ENCODE peak calls at places on chromosomes 2 and 18, in seven cellular contexts. Y is erythroblast; C is T-helper 9 cell; Z is GM19239; J is AG08396; F is EL; K is CD8-positive, alpha-beta T cell. N is an unnamed sample.
A peak's percentile ranks its signal among the peaks of the same experiment; 100 is the strongest.

GRCh38 chr18:33805592-33805991 is 227.6 kb downstream of the ASXL3 start:
- DNase-seq in J (no peak), C (no peak), Y (no peak), F (no peak), Z (no peak), K (no peak), N (no peak)

GRCh38 chr2:27844821-27845255 is 45.3 kb downstream of the RBKS start:
- DNase-seq in Z (no peak), F (no peak), J (no peak), Y (no peak), K (no peak), C (no peak), N (no peak)

GRCh38 chr2:61670591-61671503 is 132.7 kb upstream of the XPO1 start:
- DNase-seq in K (no peak), F (peak; percentile 51), J (no peak), Z (peak; percentile 43), Y (no peak), C (no peak), N (no peak)

GRCh38 chr2:162011718-162012564 is 62.1 kb downstream of the DPP4 start:
- DNase-seq in Y (no peak), K (no peak), Z (no peak), F (no peak), J (no peak), C (no peak), N (no peak)

GRCh38 chr2:117411983-117412382 is 402.5 kb upstream of the DDX18 start:
- DNase-seq in Z (no peak), J (no peak), F (no peak), K (no peak), Y (no peak), C (no peak), N (no peak)

GRCh38 chr2:160180172-160180571 is 19.9 kb downstream of the ITGB6 start:
- DNase-seq in C (no peak), J (no peak), K (no peak), F (no peak), Y (no peak), Z (no peak), N (no peak)

GRCh38 chr2:70958759-70959158 is 19.7 kb upstream of the ANKRD53 start:
- DNase-seq in J (no peak), F (no peak), Z (no peak), Y (no peak), C (no peak), K (no peak), N (no peak)

GRCh38 chr2:157471078-157471477 is 27.2 kb upstream of the CYTIP start:
- DNase-seq in F (no peak), Y (no peak), K (no peak), J (no peak), Z (no peak), C (no peak), N (no peak)

GRCh38 chr2:23782647-23783046 is 144.3 kb downstream of the ATAD2B start:
- DNase-seq in Y (peak; percentile 80), Z (no peak), K (no peak), J (no peak), C (no peak), F (no peak), N (no peak)

GRCh38 chr18:23135679-23136325 is 517 bp downstream of the CABLES1 start:
- DNase-seq in K (no peak), C (no peak), Z (peak; percentile 46), Y (peak; percentile 41), F (peak; percentile 57), J (peak; percentile 80), N (no peak)

GRCh38 chr2:204751472-204751871 is 206.2 kb downstream of the PARD3B start:
- DNase-seq in K (no peak), C (no peak), Z (no peak), J (no peak), F (no peak), Y (no peak), N (no peak)

GRCh38 chr18:30632058-30632718 is 410.4 kb downstream of the DSC3 start:
- DNase-seq in F (no peak), Z (no peak), C (no peak), K (no peak), Y (no peak), J (no peak), N (no peak)

GRCh38 chr2:168758970-168759820 is 43.2 kb upstream of the NOSTRIN start:
- DNase-seq in J (peak; percentile 53), K (no peak), Z (peak; percentile 36), F (peak; percentile 48), C (peak; percentile 7), Y (peak; percentile 62), N (peak; percentile 8)

GRCh38 chr2:7759898-7760297 is 842.7 kb downstream of the RNF144A start:
- DNase-seq in Y (no peak), Z (no peak), C (no peak), J (no peak), F (no peak), K (no peak), N (no peak)

GRCh38 chr2:1586946-1587840 is 157.1 kb downstream of the PXDN start:
- DNase-seq in Y (no peak), K (no peak), F (peak; percentile 20), C (no peak), J (no peak), Z (no peak), N (no peak)

GRCh38 chr2:101818531-101819451 is 121.3 kb downstream of the MAP4K4 start:
- DNase-seq in F (peak; percentile 74), Z (no peak), Y (no peak), J (no peak), C (no peak), K (no peak), N (no peak)

GRCh38 chr2:108933691-108934117 is 55.3 kb downstream of the EDAR start:
- DNase-seq in Y (no peak), K (no peak), Z (no peak), C (no peak), J (no peak), F (no peak), N (no peak)

GRCh38 chr2:206700141-206700540 is 18.1 kb downstream of the DYTN start:
- DNase-seq in C (no peak), K (no peak), J (no peak), F (no peak), Z (no peak), Y (no peak), N (no peak)

GRCh38 chr2:98824256-98825042 is 93.5 kb upstream of the MGAT4A start:
- DNase-seq in F (no peak), C (no peak), Y (no peak), J (no peak), K (no peak), Z (no peak), N (no peak)

GRCh38 chr2:231642631-231643493 is 50.2 kb downstream of the TEX44 start:
- DNase-seq in K (no peak), C (peak; percentile 8), J (peak; percentile 91), F (peak; percentile 97), Z (peak; percentile 54), Y (peak; percentile 56), N (peak; percentile 72)

GRCh38 chr2:10035633-10036032 is 7.7 kb upstream of the KLF11 start:
- DNase-seq in F (no peak), K (no peak), J (no peak), C (no peak), Z (no peak), Y (no peak), N (no peak)

GRCh38 chr2:29528891-29529520 is 392.4 kb downstream of the ALK start:
- DNase-seq in F (peak; percentile 71), Z (no peak), K (no peak), J (peak; percentile 78), C (no peak), Y (no peak), N (peak; percentile 69)

GRCh38 chr2:3238951-3239841 is 138.4 kb downstream of the EIPR1 start:
- DNase-seq in K (no peak), F (no peak), Y (no peak), J (no peak), C (no peak), Z (no peak), N (no peak)

GRCh38 chr2:120748310-120748709 is 12.6 kb downstream of the GLI2 start:
- DNase-seq in Z (no peak), F (no peak), C (no peak), K (no peak), J (no peak), Y (no peak), N (no peak)

GRCh38 chr2:2939078-2939795 is 438.4 kb downstream of the EIPR1 start:
- DNase-seq in Z (no peak), Y (no peak), F (no peak), C (no peak), J (no peak), K (no peak), N (no peak)

GRCh38 chr2:160561551-160562280 is 68.1 kb upstream of the RBMS1 start:
- DNase-seq in C (no peak), F (no peak), K (no peak), Z (no peak), Y (no peak), J (no peak), N (peak; percentile 67)

GRCh38 chr18:69725009-69725408 is 222.7 kb downstream of the CD226 start:
- DNase-seq in C (no peak), F (no peak), J (peak; percentile 80), Y (no peak), Z (no peak), K (no peak), N (no peak)

GRCh38 chr2:17573085-17573805 is 32.7 kb downstream of the VSNL1 start:
- DNase-seq in C (no peak), F (no peak), K (no peak), Y (no peak), J (peak; percentile 18), Z (no peak), N (no peak)

GRCh38 chr2:29530281-29530680 is 391.1 kb downstream of the ALK start:
- DNase-seq in K (no peak), Y (no peak), F (peak; percentile 19), Z (no peak), C (no peak), J (no peak), N (no peak)

GRCh38 chr2:42195559-42195958 is 26.4 kb downstream of the EML4 start:
- DNase-seq in Z (no peak), F (peak; percentile 75), J (peak; percentile 24), K (no peak), Y (no peak), C (no peak), N (no peak)

N was measured in skeletal muscle cell.